ENCODE peak calls at places on chromosomes 5 and 9, in six cellular contexts. X, D, F, B, E and Q are unnamed samples.

GRCh38 chr9:105930007-105930627 is 235.8 kb downstream of the TMEM38B start:
- DNase-seq in E (no peak), X (no peak), D (no peak), B (no peak), F (no peak), Q (no peak)

GRCh38 chr9:123438821-123439220 is 82.8 kb downstream of the CRB2 start:
- DNase-seq in D (no peak), B (no peak), E (no peak), X (no peak), F (no peak), Q (no peak)

GRCh38 chr5:7415948-7416535 is 20.1 kb downstream of the ADCY2 start:
- DNase-seq in F (no peak), B (no peak), E (no peak), X (no peak), D (no peak), Q (no peak)

GRCh38 chr5:136034976-136035375 is 6.2 kb downstream of the TGFBI start:
- DNase-seq in E (no peak), X (no peak), B (no peak), F (no peak), D (no peak), Q (no peak)

GRCh38 chr5:119080975-119081374 is 10.1 kb downstream of the DMXL1 start:
- DNase-seq in X (no peak), E (no peak), B (no peak), F (no peak), D (no peak), Q (no peak)

GRCh38 chr5:85337400-85337799 is 952.7 kb upstream of the EDIL3 start:
- DNase-seq in B (no peak), E (no peak), F (no peak), X (no peak), D (no peak), Q (no peak)

GRCh38 chr5:2627867-2628266 is 123.6 kb downstream of the IRX2 start:
- DNase-seq in D (no peak), B (no peak), F (no peak), X (no peak), E (no peak), Q (no peak)

GRCh38 chr5:56759521-56759920 is 55.8 kb upstream of the MAP3K1 start:
- DNase-seq in D (no peak), B (no peak), F (no peak), X (no peak), E (no peak), Q (no peak)

GRCh38 chr5:127013407-127013806 is 17.0 kb downstream of the MARCHF3 start:
- DNase-seq in X (no peak), E (no peak), F (no peak), D (peak; percentile 48), B (no peak), Q (no peak)

GRCh38 chr5:44389410-44389879 is at the start of gene FGF10:
- DNase-seq in F (no peak), X (no peak), B (peak; percentile 19), E (no peak), D (no peak), Q (no peak)

GRCh38 chr5:997711-998110 is 10.9 kb upstream of the NKD2 start:
- DNase-seq in F (no peak), B (no peak), D (no peak), E (no peak), X (no peak), Q (no peak)

GRCh38 chr9:113143432-113144227 is 7.2 kb upstream of the SLC31A2 start:
- DNase-seq in E (no peak), D (no peak), X (no peak), B (no peak), F (no peak), Q (no peak)

GRCh38 chr9:75505654-75506053 is 384.8 kb upstream of the PCSK5 start:
- DNase-seq in F (no peak), E (no peak), B (no peak), X (no peak), D (no peak), Q (no peak)

GRCh38 chr9:3361689-3362392 is 164.0 kb downstream of the RFX3 start:
- DNase-seq in D (no peak), F (no peak), E (no peak), B (no peak), X (no peak), Q (no peak)

GRCh38 chr5:60674251-60674650 is 25.7 kb downstream of the DEPDC1B start:
- DNase-seq in F (no peak), B (no peak), X (no peak), E (no peak), D (no peak), Q (no peak)

GRCh38 chr5:82793808-82794419 is 283.3 kb downstream of the TMEM167A start:
- DNase-seq in X (no peak), D (peak; percentile 50), B (peak; percentile 40), F (peak; percentile 11), E (peak; percentile 41), Q (no peak)

GRCh38 chr5:14420136-14420808 is 161.3 kb upstream of the OTULINL start:
- DNase-seq in F (no peak), E (no peak), B (no peak), X (no peak), D (peak; percentile 86), Q (no peak)

GRCh38 chr9:135291165-135291564 is 188.4 kb upstream of the PPP1R26 start:
- DNase-seq in F (no peak), D (no peak), E (no peak), B (no peak), X (no peak), Q (no peak)

GRCh38 chr9:82604947-82605656 is 457.8 kb downstream of the RASEF start:
- DNase-seq in E (no peak), D (no peak), X (no peak), F (no peak), B (no peak), Q (no peak)

GRCh38 chr5:178895615-178896571 is at the start of gene ZFP2:
- DNase-seq in F (peak; percentile 18), B (peak; percentile 74), X (peak; percentile 55), D (peak; percentile 42), E (no peak), Q (peak; percentile 62)

GRCh38 chr5:57103317-57103907 is 70.4 kb upstream of the GPBP1 start:
- DNase-seq in B (no peak), E (no peak), D (no peak), X (no peak), F (no peak), Q (no peak)

GRCh38 chr5:36276864-36277263 is 24.8 kb downstream of the RANBP3L start:
- DNase-seq in E (no peak), F (no peak), D (no peak), X (no peak), B (no peak), Q (peak; percentile 20)

GRCh38 chr9:106621299-106621920 is 241.6 kb upstream of the ZNF462 start:
- DNase-seq in E (no peak), X (no peak), F (no peak), D (no peak), B (peak; percentile 23), Q (no peak)

GRCh38 chr5:32760091-32760509 is 49.0 kb downstream of the NPR3 start:
- DNase-seq in X (no peak), B (no peak), E (peak; percentile 79), D (peak; percentile 91), F (peak; percentile 41), Q (no peak)

GRCh38 chr5:108857905-108858304 is 110.2 kb downstream of the FER start:
- DNase-seq in X (no peak), D (no peak), B (no peak), F (no peak), E (no peak), Q (no peak)

GRCh38 chr5:33299621-33300208 is 141.1 kb upstream of the TARS1 start:
- DNase-seq in X (no peak), D (peak; percentile 90), E (peak; percentile 75), F (peak; percentile 2), B (no peak), Q (no peak)

GRCh38 chr5:99060306-99061261 is 131.8 kb upstream of the CHD1 start:
- DNase-seq in B (peak; percentile 71), X (peak; percentile 37), E (peak; percentile 80), F (peak; percentile 60), D (peak; percentile 84), Q (peak; percentile 36)

GRCh38 chr9:7165350-7165937 is 407.7 kb downstream of the KDM4C start:
- DNase-seq in D (no peak), B (no peak), X (no peak), F (no peak), E (no peak), Q (no peak)

GRCh38 chr5:132417889-132418432 is 48.5 kb downstream of the SLC22A5 start:
- DNase-seq in D (no peak), F (no peak), X (no peak), E (no peak), B (no peak), Q (no peak)

GRCh38 chr9:35852267-35852815 is 17.9 kb downstream of the OR13J1 start:
- DNase-seq in X (no peak), F (no peak), D (no peak), E (no peak), B (no peak), Q (no peak)

GRCh38 chr5:38149815-38150195 is 108.6 kb upstream of the EGFLAM start:
- DNase-seq in X (no peak), B (no peak), F (no peak), E (no peak), D (no peak), Q (no peak)

GRCh38 chr9:72540348-72540873 is 19.0 kb downstream of the TMC1 start:
- DNase-seq in X (no peak), B (no peak), E (no peak), D (peak; percentile 74), F (no peak), Q (no peak)

GRCh38 chr9:92141144-92142129 is 26.2 kb upstream of the SPTLC1 start:
- DNase-seq in D (peak; percentile 25), F (no peak), X (no peak), E (no peak), B (no peak), Q (no peak)

GRCh38 chr9:132753593-132753880 is 83.3 kb downstream of the GTF3C4 start:
- DNase-seq in B (no peak), D (no peak), X (no peak), E (no peak), F (no peak), Q (no peak)

GRCh38 chr5:157370967-157371366 is 89.0 kb upstream of the NIPAL4 start:
- DNase-seq in B (no peak), X (no peak), E (no peak), F (no peak), D (no peak), Q (no peak)

GRCh38 chr5:142095651-142096330 is 12.8 kb upstream of the NDFIP1 start:
- DNase-seq in D (no peak), X (no peak), E (no peak), B (no peak), F (no peak), Q (no peak)

GRCh38 chr9:124800306-124801259 is 23.6 kb downstream of the OLFML2A start:
- DNase-seq in E (no peak), D (peak; percentile 24), F (no peak), X (no peak), B (no peak), Q (peak; percentile 16)

GRCh38 chr5:36606437-36607113 is at the start of gene SLC1A3:
- DNase-seq in D (peak; percentile 86), B (peak; percentile 62), X (no peak), E (peak; percentile 83), F (peak; percentile 10), Q (peak; percentile 69)